ENCODE peak calls at places on chromosome 16, in four cellular contexts. One of them, this sample, is unnamed.

GRCh38 chr16:870856-871561 is 70.5 kb upstream of the GNG13 start:
- DNase-seq in K562: no peak
- DNase-seq in GM12878: no peak
- DNase-seq in HepG2: no peak
- DNase-seq in this sample: no peak

GRCh38 chr16:50696575-50697420 is 3.4 kb downstream of the NOD2 start:
- DNase-seq in K562: peak; percentile 72
- DNase-seq in GM12878: peak; percentile 82
- DNase-seq in HepG2: peak; percentile 78
- DNase-seq in this sample: no peak

GRCh38 chr16:1009358-1010150 is 28.0 kb downstream of the SOX8 start:
- DNase-seq in K562: no peak
- DNase-seq in GM12878: no peak
- DNase-seq in HepG2: no peak
- DNase-seq in this sample: no peak

GRCh38 chr16:72597938-72598337 is 426.0 kb upstream of the PMFBP1 start:
- DNase-seq in K562: no peak
- DNase-seq in GM12878: peak; percentile 32
- DNase-seq in HepG2: no peak
- DNase-seq in this sample: no peak

GRCh38 chr16:53773881-53774280 is 69.9 kb downstream of the FTO start:
- DNase-seq in K562: no peak
- DNase-seq in GM12878: no peak
- DNase-seq in HepG2: no peak
- DNase-seq in this sample: no peak

GRCh38 chr16:53780051-53780450 is 76.1 kb downstream of the FTO start:
- DNase-seq in K562: no peak
- DNase-seq in GM12878: no peak
- DNase-seq in HepG2: no peak
- DNase-seq in this sample: no peak

GRCh38 chr16:55443855-55444254 is 35.1 kb upstream of the MMP2 start:
- DNase-seq in K562: no peak
- DNase-seq in GM12878: no peak
- DNase-seq in HepG2: no peak
- DNase-seq in this sample: no peak

GRCh38 chr16:31700530-31701388 is 172.8 kb upstream of the ZNF267 start:
- DNase-seq in K562: peak; percentile 56
- DNase-seq in GM12878: peak; percentile 67
- DNase-seq in HepG2: peak; percentile 90
- DNase-seq in this sample: peak; percentile 38

GRCh38 chr16:14489460-14489859 is 140.6 kb downstream of the PARN start:
- DNase-seq in K562: peak; percentile 43
- DNase-seq in GM12878: no peak
- DNase-seq in HepG2: peak; percentile 57
- DNase-seq in this sample: peak; percentile 72

GRCh38 chr16:88077328-88078108 is 126.3 kb downstream of the BANP start:
- DNase-seq in K562: no peak
- DNase-seq in GM12878: no peak
- DNase-seq in HepG2: no peak
- DNase-seq in this sample: no peak
- TF ChIP-seq FOXM1 in K562: no peak
- TF ChIP-seq FOXM1 in GM12878: no peak
- TF ChIP-seq FOXM1 in HepG2: no peak
- TF ChIP-seq FOXM1 in this sample: no peak

GRCh38 chr16:3842994-3843393 is 37.5 kb downstream of the CREBBP start:
- DNase-seq in K562: no peak
- DNase-seq in GM12878: no peak
- DNase-seq in HepG2: no peak
- DNase-seq in this sample: no peak
- TF ChIP-seq TARDBP in K562: no peak
- TF ChIP-seq TARDBP in GM12878: no peak
- TF ChIP-seq TARDBP in HepG2: no peak
- TF ChIP-seq TARDBP in this sample: no peak

GRCh38 chr16:21205303-21205702 is 6.1 kb downstream of the ZP2 start:
- DNase-seq in K562: no peak
- DNase-seq in GM12878: no peak
- DNase-seq in HepG2: peak; percentile 59
- DNase-seq in this sample: no peak
- TF ChIP-seq FOXM1 in K562: no peak
- TF ChIP-seq FOXM1 in GM12878: no peak
- TF ChIP-seq FOXM1 in HepG2: no peak
- TF ChIP-seq FOXM1 in this sample: no peak

GRCh38 chr16:22190169-22191088 is 15.6 kb upstream of the EEF2K start:
- DNase-seq in K562: peak; percentile 94
- DNase-seq in GM12878: peak; percentile 98
- DNase-seq in HepG2: peak; percentile 100
- DNase-seq in this sample: peak; percentile 93

GRCh38 chr16:22191966-22192260 is 14.2 kb upstream of the EEF2K start:
- DNase-seq in K562: no peak
- DNase-seq in GM12878: no peak
- DNase-seq in HepG2: peak; percentile 70
- DNase-seq in this sample: no peak

GRCh38 chr16:22191089-22191965 is 14.8 kb upstream of the EEF2K start:
- DNase-seq in K562: peak; percentile 89
- DNase-seq in GM12878: peak; percentile 91
- DNase-seq in HepG2: peak; percentile 99
- DNase-seq in this sample: peak; percentile 77

GRCh38 chr16:22193134-22193411 is 13.0 kb upstream of the EEF2K start:
- DNase-seq in K562: no peak
- DNase-seq in GM12878: no peak
- DNase-seq in HepG2: no peak
- DNase-seq in this sample: no peak

GRCh38 chr16:22192261-22193133 is 13.6 kb upstream of the EEF2K start:
- DNase-seq in K562: peak; percentile 57
- DNase-seq in GM12878: peak; percentile 85
- DNase-seq in HepG2: peak; percentile 98
- DNase-seq in this sample: no peak
- TF ChIP-seq TARDBP in K562: no peak
- TF ChIP-seq TARDBP in GM12878: no peak
- TF ChIP-seq TARDBP in HepG2: peak; percentile 98
- TF ChIP-seq TARDBP in this sample: no peak

GRCh38 chr16:9049241-9049640 is 42.2 kb upstream of the HAPSTR1 start:
- DNase-seq in K562: no peak
- DNase-seq in GM12878: no peak
- DNase-seq in HepG2: no peak
- DNase-seq in this sample: no peak
- TF ChIP-seq FOXM1 in K562: no peak
- TF ChIP-seq FOXM1 in GM12878: no peak
- TF ChIP-seq FOXM1 in HepG2: no peak
- TF ChIP-seq FOXM1 in this sample: no peak

DNA sequence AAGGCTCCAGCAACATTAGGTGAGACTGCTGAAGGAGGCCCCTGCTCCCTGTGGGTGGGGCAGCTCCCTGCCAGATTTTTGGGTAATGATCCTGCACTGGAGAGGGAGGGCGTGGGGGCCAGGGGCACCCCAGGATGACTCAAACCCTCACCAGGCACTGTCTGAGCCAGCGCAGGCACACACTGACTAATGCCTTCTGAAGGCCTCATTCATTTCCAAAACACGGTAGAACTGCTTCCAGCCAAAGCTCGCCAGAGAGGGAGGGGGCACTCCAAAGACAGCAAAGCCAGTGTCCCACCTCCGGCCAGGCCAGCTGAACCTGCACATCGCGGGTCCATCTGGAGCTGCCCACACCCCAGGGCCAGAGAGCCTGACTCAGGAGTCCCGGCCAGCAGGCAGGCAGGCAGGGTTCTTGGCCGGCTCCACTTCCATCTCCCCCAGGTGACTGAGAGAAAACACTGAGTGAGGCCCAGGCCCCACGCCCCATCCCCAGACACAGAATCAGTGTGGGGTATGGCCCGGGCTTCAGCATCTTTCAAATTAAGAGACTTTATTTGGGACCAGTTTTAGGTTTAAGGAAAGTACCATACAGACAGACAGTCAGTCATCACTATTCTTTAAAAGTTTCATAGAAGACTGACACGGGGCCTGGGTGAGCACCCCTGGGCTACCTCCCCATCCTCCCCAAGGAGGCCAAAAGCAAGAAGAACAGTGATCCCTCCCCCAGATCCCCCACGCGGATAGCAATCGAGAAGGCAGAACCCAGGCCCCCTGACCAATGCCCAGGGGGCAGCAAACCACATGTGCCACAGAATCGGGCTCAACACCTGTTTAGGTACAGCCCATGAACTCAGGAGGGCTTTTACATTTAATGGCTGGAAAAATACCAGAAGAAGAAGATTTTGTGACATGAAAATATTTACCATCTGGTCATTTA is 2.3 kb downstream of the PIEZO1 start:
- DNase-seq in K562: peak; percentile 58
- DNase-seq in GM12878: no peak
- DNase-seq in HepG2: no peak
- DNase-seq in this sample: no peak
- TF ChIP-seq TARDBP in K562: no peak
- TF ChIP-seq TARDBP in GM12878: no peak
- TF ChIP-seq TARDBP in HepG2: no peak
- TF ChIP-seq TARDBP in this sample: no peak

DNA sequence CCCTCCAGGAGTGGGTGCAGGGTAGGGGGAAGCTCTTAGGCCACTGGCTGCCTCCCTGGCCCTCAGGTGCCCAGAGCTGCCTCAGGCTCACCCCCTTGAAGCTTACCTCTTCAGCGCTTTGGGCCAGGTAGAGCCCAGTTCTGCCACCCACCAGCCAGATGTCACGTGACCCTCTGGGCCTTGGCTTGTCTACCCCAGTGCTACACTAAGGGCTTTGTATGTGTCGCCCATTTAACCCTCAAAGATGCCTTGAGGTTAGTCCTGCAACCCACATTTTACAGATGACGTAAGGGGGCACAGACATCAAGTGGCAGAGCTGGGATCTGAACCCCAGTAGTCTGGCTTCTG is 3.4 kb downstream of the HAS3 start:
- DNase-seq in K562: no peak
- DNase-seq in GM12878: no peak
- DNase-seq in HepG2: no peak
- DNase-seq in this sample: no peak
- TF ChIP-seq FOXM1 in K562: no peak
- TF ChIP-seq FOXM1 in GM12878: no peak
- TF ChIP-seq FOXM1 in HepG2: no peak
- TF ChIP-seq FOXM1 in this sample: no peak

DNA sequence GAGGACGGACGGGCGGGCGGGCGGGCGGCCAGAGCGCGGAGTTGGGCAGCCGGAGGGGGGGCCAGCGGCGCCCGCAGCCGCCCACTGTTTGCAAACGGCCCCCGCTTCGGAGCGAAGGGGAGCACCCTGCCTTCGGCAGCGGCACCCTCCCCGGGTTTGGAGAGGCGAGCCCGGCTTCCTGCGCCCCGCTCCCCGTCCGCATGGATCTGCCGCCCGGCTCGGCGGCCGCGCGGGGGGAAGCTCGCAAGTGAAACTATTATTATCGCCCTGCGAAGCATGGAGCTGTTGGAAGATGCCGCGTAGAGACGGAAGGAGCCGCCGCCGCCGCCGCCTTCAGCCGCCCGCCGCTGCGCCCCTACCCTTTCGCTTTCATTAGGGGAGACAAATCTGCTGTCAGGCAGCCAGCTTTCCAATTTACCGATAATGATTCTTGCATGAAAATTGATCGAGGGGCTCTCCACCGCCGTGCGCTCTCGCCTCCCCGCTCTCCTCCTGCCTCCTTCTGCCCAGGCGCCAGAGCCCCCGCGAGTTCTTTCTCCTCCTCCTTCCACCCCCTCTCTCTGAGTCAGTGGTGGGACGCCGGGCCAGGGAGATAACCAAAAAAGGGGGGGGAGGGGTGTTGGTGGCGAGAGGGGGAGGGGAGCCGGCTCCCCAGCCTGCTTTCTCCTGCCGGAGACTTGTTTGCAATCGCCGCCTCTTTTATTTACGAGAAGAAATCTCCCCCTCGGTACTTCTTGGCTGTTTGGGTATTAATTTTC is 58.2 kb upstream of the GSE1 start:
- DNase-seq in K562: peak; percentile 87
- DNase-seq in GM12878: no peak
- DNase-seq in HepG2: no peak
- DNase-seq in this sample: peak; percentile 44
- TF ChIP-seq TARDBP in K562: peak; percentile 64
- TF ChIP-seq TARDBP in GM12878: no peak
- TF ChIP-seq TARDBP in HepG2: no peak
- TF ChIP-seq TARDBP in this sample: no peak

This sample was measured in HEK293T.